ENCODE peak calls at places on chromosome 12, in ten cellular contexts. X is fibroblast of lung; F is CD8-positive, alpha-beta memory T cell; W is SK-N-SH; M is IMR-90; S is adipocyte; G is heart right ventricle; O is aorta; E is heart left ventricle; K is breast epithelium. L is an unnamed sample. For H3K4me1, the result is how much of the 10 kb centered on the place peaks cover.

GRCh38 chr12:58803893-58804292 is 116.4 kb downstream of the LRIG3 start:
- DNase-seq in X (peak), F (no peak), W (no peak), M (peak), S (peak), G (no peak), O (no peak), E (no peak), K (no peak), L (no peak)

GRCh38 chr12:3791475-3791874 is 38.6 kb upstream of the CRACR2A start:
- DNase-seq in X (no peak), F (no peak), W (no peak), M (no peak), S (no peak), G (no peak), O (no peak), E (no peak), K (peak), L (peak)

GRCh38 chr12:40300490-40300889 is 75.7 kb downstream of the LRRK2 start:
- DNase-seq in X (no peak), F (no peak), W (no peak), M (peak), S (no peak), G (no peak), O (no peak), E (no peak), K (no peak), L (no peak)

GRCh38 chr12:92259852-92260251 is 114.2 kb upstream of the BTG1 start:
- DNase-seq in X (no peak), F (no peak), W (no peak), M (peak), S (peak), G (no peak), O (no peak), E (no peak), K (no peak), L (no peak)

GRCh38 chr12:38998887-38999482 is 93.6 kb upstream of the CPNE8 start:
- DNase-seq in X (no peak), F (no peak), W (peak), M (no peak), S (no peak), G (no peak), O (no peak), E (no peak), K (no peak), L (no peak)

GRCh38 chr12:117457189-117457588 is 95.8 kb upstream of the NOS1 start:
- DNase-seq in X (no peak), F (no peak), W (no peak), M (no peak), S (no peak), G (no peak), O (no peak), E (no peak), K (no peak), L (no peak)

GRCh38 chr12:75660107-75660530 is 148.7 kb upstream of the KRR1 start:
- DNase-seq in X (peak), F (no peak), W (no peak), M (peak), S (peak), G (no peak), O (no peak), E (no peak), K (no peak), L (no peak)

GRCh38 chr12:54592316-54592715 is 3.9 kb upstream of the PPP1R1A start:
- DNase-seq in X (peak), F (no peak), W (no peak), M (peak), S (peak), G (no peak), O (no peak), E (no peak), K (no peak), L (no peak)

GRCh38 chr12:55891310-55891709 is 36.4 kb downstream of the PYM1 start:
- DNase-seq in X (no peak), F (no peak), W (no peak), M (no peak), S (no peak), G (no peak), O (no peak), E (no peak), K (no peak), L (no peak)

GRCh38 chr12:89421093-89421835 is 69.0 kb upstream of the DUSP6 start:
- DNase-seq in X (no peak), F (no peak), W (no peak), M (no peak), S (no peak), G (no peak), O (no peak), E (no peak), K (no peak), L (no peak)
- H3K4me3 ChIP-seq in X (no peak), F (no peak), W (no peak), M (no peak), S (no peak), G (no peak), O (no peak), E (no peak), K (no peak), L (no peak)

GRCh38 chr12:13198921-13199320 is 2.4 kb downstream of the EMP1 start:
- DNase-seq in X (peak), F (no peak), W (no peak), M (peak), S (peak), G (no peak), O (no peak), E (peak), K (no peak), L (no peak)
- H3K4me1 ChIP-seq in X (under half), F (under half), W (under half), M (under half), S (half or more), G (half or more), O (under half), E (under half), K (under half), L (under half)

GRCh38 chr12:1935700-1936378 is 17.4 kb upstream of the CACNA2D4 start:
- DNase-seq in X (no peak), F (no peak), W (peak), M (no peak), S (no peak), G (peak), O (peak), E (no peak), K (peak), L (peak)
- H3K4me3 ChIP-seq in X (no peak), F (no peak), W (no peak), M (no peak), S (no peak), G (no peak), O (no peak), E (no peak), K (no peak), L (no peak)

GRCh38 chr12:123054371-123054770 is 73.9 kb downstream of the ARL6IP4 start:
- DNase-seq in X (no peak), F (no peak), W (no peak), M (no peak), S (no peak), G (no peak), O (no peak), E (no peak), K (no peak), L (no peak)
- H3K4me1 ChIP-seq in X (under half), F (under half), W (under half), M (under half), S (under half), G (half or more), O (under half), E (under half), K (under half), L (under half)

DNA sequence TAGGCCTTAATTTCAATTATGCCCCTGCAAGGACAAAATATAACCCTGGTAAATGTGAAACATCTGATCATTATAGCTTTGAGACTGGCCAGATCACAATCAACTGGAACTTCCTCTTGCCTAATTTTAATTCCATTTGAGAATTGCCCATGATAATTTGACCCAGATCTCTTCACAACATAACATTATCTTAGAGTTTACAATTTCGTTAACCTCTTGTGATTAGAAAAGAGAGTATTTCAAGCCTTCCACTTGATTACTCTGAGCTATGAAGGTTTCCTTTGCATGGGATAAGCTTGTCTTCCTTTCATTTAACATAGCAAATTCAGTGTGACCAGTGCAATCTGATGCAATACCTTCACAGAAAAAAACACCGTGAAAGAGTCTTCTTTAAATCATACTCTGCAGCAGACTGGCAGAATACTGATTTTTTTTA is 143.6 kb downstream of the DUSP6 start:
- DNase-seq in X (peak), F (no peak), W (peak), M (peak), S (peak), G (no peak), O (no peak), E (no peak), K (no peak), L (no peak)
- H3K4me3 ChIP-seq in X (no peak), F (no peak), W (no peak), M (no peak), S (peak), G (no peak), O (no peak), E (no peak), K (no peak), L (no peak)

DNA sequence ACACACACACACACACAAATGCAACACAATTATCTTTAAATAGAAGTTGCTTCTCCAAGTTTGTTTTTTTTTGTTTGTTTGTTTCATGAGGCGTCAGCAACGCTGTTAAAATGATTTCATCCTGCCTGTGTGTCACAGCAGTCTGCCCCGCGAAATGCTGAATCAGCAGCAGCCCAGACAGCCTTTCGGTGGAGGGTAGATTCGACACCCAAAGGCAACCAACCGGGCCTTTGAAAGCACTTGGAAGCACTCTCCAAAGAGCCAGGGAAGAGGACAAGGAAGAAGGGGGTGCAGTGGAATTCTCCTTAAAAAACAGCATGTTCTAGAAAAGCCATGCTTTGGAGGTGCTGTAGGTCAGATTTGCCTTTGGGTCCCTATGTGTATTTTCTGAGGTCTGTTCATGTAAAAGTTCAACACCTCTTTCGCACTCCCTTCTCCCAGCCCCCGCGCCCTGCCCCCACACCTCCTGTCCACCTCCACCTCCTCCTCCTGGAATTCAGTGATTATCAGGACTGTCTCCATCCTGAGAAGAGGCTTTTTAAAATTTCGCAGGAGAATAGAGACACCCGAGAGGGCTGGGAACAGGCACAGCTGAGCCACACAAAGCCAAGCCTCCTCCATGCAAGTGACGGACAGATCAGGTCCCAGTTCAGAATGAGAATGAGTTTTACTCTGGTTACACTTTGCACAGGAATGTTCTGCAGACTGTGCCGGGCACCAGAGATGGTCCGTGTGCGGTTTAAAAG is 177.8 kb downstream of the ETV6 start:
- DNase-seq in X (peak), F (no peak), W (no peak), M (no peak), S (no peak), G (no peak), O (peak), E (no peak), K (no peak), L (peak)
- H3K4me1 ChIP-seq in X (under half), F (under half), W (under half), M (under half), S (half or more), G (half or more), O (under half), E (under half), K (under half), L (under half)

DNA sequence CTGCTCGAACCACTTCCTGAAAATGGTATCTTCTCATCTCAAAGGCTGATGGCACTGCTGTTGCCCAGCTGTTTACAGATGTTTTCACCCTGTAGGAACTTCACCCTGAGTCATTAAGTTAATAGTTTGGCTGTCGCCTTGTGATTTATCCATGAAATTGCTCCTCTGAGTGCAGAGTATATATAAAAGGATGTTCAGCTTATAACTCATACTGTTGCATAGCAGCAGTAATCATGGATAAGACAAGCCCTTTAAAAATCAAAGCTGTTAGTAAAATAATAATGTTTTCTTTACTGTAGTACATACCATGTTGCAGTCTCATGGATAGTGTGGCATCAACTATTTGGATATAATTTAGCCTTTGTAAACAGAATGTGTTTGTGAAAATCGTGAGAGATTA is 279.5 kb upstream of the ATP2B1 start:
- DNase-seq in X (peak), F (no peak), W (no peak), M (peak), S (no peak), G (no peak), O (no peak), E (no peak), K (no peak), L (no peak)
- H3K4me3 ChIP-seq in X (no peak), F (no peak), W (no peak), M (no peak), S (no peak), G (no peak), O (no peak), E (no peak), K (no peak), L (no peak)

GRCh38 chr12:64900540-64900939 is 76.1 kb downstream of the TBC1D30 start:
- DNase-seq in X (peak), F (no peak), W (no peak), M (peak), S (peak), G (no peak), O (no peak), E (no peak), K (no peak), L (no peak)
- H3K4me1 ChIP-seq in X (under half), F (under half), W (under half), M (under half), S (under half), G (under half), O (under half), E (under half), K (under half), L (under half)